ENCODE peak calls at places on chromosomes 2 and 18, in nine cellular contexts. W is AG08396; S is EH; A is PC-9; U is NCI-H2081; Y is stimulated activated CD8-positive, alpha-beta memory T cell treated with anti-CD3 and anti-CD28 coated beads, Interleukin-15, amount 100 ng/mL, for 24 hours; G is activated CD8-positive, alpha-beta T cell treated with anti-CD3 and anti-CD28 coated beads for 36 hours; B is kidney glomerular epithelial cell; Z is ELR. K is an unnamed sample.

GRCh38 chr2:134711622-134712125 is 7.1 kb downstream of the TMEM163 start:
- DNase-seq in W (no peak), S (no peak), A (no peak), U (no peak), Y (no peak), G (no peak), B (no peak), Z (no peak), K (no peak)

GRCh38 chr18:35076556-35076955 is 35.3 kb downstream of the MAPRE2 start:
- DNase-seq in W (peak), S (peak), A (no peak), U (no peak), Y (no peak), G (no peak), B (peak), Z (peak), K (peak)

GRCh38 chr2:9779572-9780264 is 63.6 kb upstream of the TAF1B start:
- DNase-seq in W (no peak), S (no peak), A (no peak), U (no peak), Y (no peak), G (peak), B (no peak), Z (no peak), K (no peak)

GRCh38 chr2:96436416-96436815 is 68.7 kb downstream of the NEURL3 start:
- DNase-seq in W (no peak), S (no peak), A (no peak), U (no peak), Y (no peak), G (no peak), B (no peak), Z (no peak), K (no peak)

GRCh38 chr2:95382686-95383634 is 19.5 kb upstream of the FAHD2A start:
- DNase-seq in W (no peak), S (no peak), A (no peak), U (no peak), Y (no peak), G (no peak), B (no peak), Z (no peak), K (no peak)

GRCh38 chr2:4827836-4828235 is 864.3 kb upstream of the SOX11 start:
- DNase-seq in W (no peak), S (no peak), A (no peak), U (no peak), Y (no peak), G (no peak), B (no peak), Z (no peak), K (no peak)

GRCh38 chr2:231348173-231348572 is 47.3 kb upstream of the B3GNT7 start:
- DNase-seq in W (no peak), S (peak), A (peak), U (no peak), Y (no peak), G (no peak), B (no peak), Z (no peak), K (no peak)

GRCh38 chr2:181152221-181152620 is 171.8 kb downstream of the UBE2E3 start:
- DNase-seq in W (no peak), S (peak), A (no peak), U (no peak), Y (no peak), G (no peak), B (no peak), Z (no peak), K (no peak)

GRCh38 chr2:187302146-187302545 is 145.9 kb downstream of the CALCRL start:
- DNase-seq in W (no peak), S (peak), A (no peak), U (peak), Y (no peak), G (no peak), B (no peak), Z (peak), K (no peak)

GRCh38 chr2:120300385-120300784 is 45.6 kb upstream of the INHBB start:
- DNase-seq in W (no peak), S (no peak), A (no peak), U (no peak), Y (no peak), G (no peak), B (no peak), Z (no peak), K (no peak)

GRCh38 chr2:220394433-220394832 is 767.0 kb downstream of the SLC4A3 start:
- DNase-seq in W (no peak), S (peak), A (no peak), U (peak), Y (no peak), G (no peak), B (peak), Z (peak), K (peak)

GRCh38 chr18:11500153-11501122 is 109.0 kb upstream of the SLC35G4 start:
- DNase-seq in W (peak), S (peak), A (peak), U (no peak), Y (no peak), G (no peak), B (peak), Z (peak), K (peak)

K was measured in HT1080.